ENCODE peak calls at places on chromosomes 3 and 15, in eight cellular contexts. E is heart left ventricle, O is HepG2, F is spleen, I is Peyer's patch, J is body of pancreas, V is breast epithelium, C is adrenal gland. Q is an unnamed sample. For H3K27me3, the result is how much of the 10 kb centered on the place peaks cover.

GRCh38 chr3:104909721-104910120 is 457.0 kb upstream of the ALCAM start:
- DNase-seq in E (no peak), O (no peak), F (no peak), I (no peak), J (no peak), V (no peak), C (peak), Q (no peak)

GRCh38 chr3:152241142-152242067 is 27.3 kb upstream of the MBNL1 start:
- DNase-seq in E (no peak), O (no peak), F (no peak), I (no peak), J (no peak), V (no peak), C (no peak), Q (no peak)

GRCh38 chr3:146156060-146156459 is 4.9 kb downstream of the PLOD2 start:
- DNase-seq in E (no peak), O (no peak), F (no peak), I (no peak), J (peak), V (no peak), C (no peak), Q (no peak)

GRCh38 chr15:74294010-74294409 is 57.9 kb downstream of the CCDC33 start:
- DNase-seq in E (no peak), O (no peak), F (no peak), I (no peak), J (no peak), V (no peak), C (no peak), Q (no peak)

GRCh38 chr3:123884258-123884831 is at the start of gene MYLK:
- DNase-seq in E (peak), O (peak), F (peak), I (peak), J (peak), V (peak), C (peak), Q (peak)

GRCh38 chr3:17039579-17039978 is 154.8 kb downstream of the PLCL2 start:
- DNase-seq in E (no peak), O (no peak), F (no peak), I (no peak), J (no peak), V (no peak), C (no peak), Q (no peak)

GRCh38 chr15:57861805-57862586 is 155.5 kb downstream of the POLR2M start:
- DNase-seq in E (no peak), O (no peak), F (no peak), I (no peak), J (peak), V (no peak), C (peak), Q (no peak)

GRCh38 chr15:52056001-52056400 is 37.0 kb downstream of the MAPK6 start:
- DNase-seq in E (no peak), O (no peak), F (no peak), I (no peak), J (no peak), V (no peak), C (no peak), Q (no peak)

GRCh38 chr3:20527368-20527767 is 341.4 kb upstream of the SGO1 start:
- DNase-seq in E (no peak), O (no peak), F (no peak), I (no peak), J (no peak), V (no peak), C (no peak), Q (no peak)

GRCh38 chr3:105611304-105612192 is 244.8 kb downstream of the ALCAM start:
- DNase-seq in E (no peak), O (no peak), F (no peak), I (no peak), J (peak), V (no peak), C (no peak), Q (no peak)

GRCh38 chr3:33117461-33117860 is 3.6 kb downstream of the CRTAP start:
- DNase-seq in E (no peak), O (no peak), F (no peak), I (no peak), J (no peak), V (no peak), C (peak), Q (no peak)

GRCh38 chr3:101689291-101689690 is 2.8 kb upstream of the RPL24 start:
- DNase-seq in E (no peak), O (no peak), F (no peak), I (no peak), J (no peak), V (no peak), C (no peak), Q (no peak)

GRCh38 chr3:34260266-34260990 is 462.0 kb downstream of the PDCD6IP start:
- DNase-seq in E (peak), O (peak), F (no peak), I (no peak), J (peak), V (peak), C (peak), Q (peak)

GRCh38 chr3:128969993-128970740 is 23.7 kb downstream of the CFAP92 start:
- DNase-seq in E (peak), O (peak), F (peak), I (no peak), J (peak), V (no peak), C (no peak), Q (peak)

GRCh38 chr3:57974796-57975388 is 33.3 kb upstream of the FLNB start:
- DNase-seq in E (no peak), O (peak), F (no peak), I (no peak), J (peak), V (no peak), C (peak), Q (no peak)

GRCh38 chr3:186152889-186153292 is 44.0 kb upstream of the ETV5 start:
- DNase-seq in E (no peak), O (no peak), F (no peak), I (no peak), J (peak), V (no peak), C (no peak), Q (no peak)

GRCh38 chr3:102571985-102572384 is 137.2 kb downstream of the ZPLD1 start:
- DNase-seq in E (no peak), O (no peak), F (no peak), I (no peak), J (no peak), V (no peak), C (no peak), Q (no peak)

GRCh38 chr3:109268181-109268580 is 48.1 kb downstream of the DPPA2 start:
- DNase-seq in E (no peak), O (no peak), F (no peak), I (no peak), J (no peak), V (no peak), C (no peak), Q (no peak)

DNA sequence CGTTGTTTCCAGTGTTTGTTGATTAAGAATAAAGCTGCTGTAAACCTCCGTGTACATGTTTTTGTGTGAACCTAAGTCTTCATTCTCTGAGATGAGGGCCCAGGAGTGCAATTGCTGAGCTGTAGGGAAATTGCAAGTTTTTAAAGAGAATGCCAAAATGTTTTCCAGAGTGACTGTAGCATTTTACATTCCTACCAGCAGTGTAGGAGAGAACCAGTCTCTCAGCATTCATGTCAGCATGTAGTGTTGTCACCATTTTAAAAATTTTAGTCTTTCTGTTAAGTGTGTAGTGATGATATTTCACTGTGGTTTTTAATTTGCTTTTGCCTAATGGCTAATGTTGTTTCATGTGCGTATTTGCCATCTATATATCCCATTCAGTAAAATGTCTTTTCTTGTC is 3.4 kb upstream of the MGLL start:
- DNase-seq in E (no peak), O (no peak), F (no peak), I (no peak), J (no peak), V (no peak), C (no peak), Q (no peak)
- TF ChIP-seq CTCF in E (no peak), O (no peak), F (no peak), I (no peak), J (no peak), V (no peak), C (no peak), Q (no peak)

GRCh38 chr3:197155039-197155438 is 125.4 kb upstream of the MELTF start:
- DNase-seq in E (no peak), O (no peak), F (no peak), I (no peak), J (no peak), V (no peak), C (no peak), Q (no peak)
- H3K27me3 ChIP-seq in E (under half), O (under half), F (under half), I (under half), J (under half), V (under half), C (under half), Q (under half)

GRCh38 chr15:90529369-90530249 is at the start of gene CRTC3:
- DNase-seq in E (peak), O (no peak), F (peak), I (peak), J (peak), V (peak), C (peak), Q (peak)
- TF ChIP-seq POLR2A in E (peak), O (no peak), F (no peak), I (peak), J (peak), V (no peak), C (peak), Q (peak)

GRCh38 chr3:42957573-42957972 is 21.5 kb upstream of the GASK1A start:
- DNase-seq in E (no peak), O (no peak), F (no peak), I (no peak), J (no peak), V (no peak), C (no peak), Q (no peak)
- TF ChIP-seq CTCF in E (no peak), O (no peak), F (no peak), I (no peak), J (no peak), V (no peak), C (no peak), Q (no peak)

GRCh38 chr3:156298014-156298413 is 177.6 kb downstream of the KCNAB1 start:
- DNase-seq in E (no peak), O (no peak), F (no peak), I (no peak), J (no peak), V (no peak), C (no peak), Q (no peak)

GRCh38 chr3:156291269-156292123 is 171.1 kb downstream of the KCNAB1 start:
- DNase-seq in E (peak), O (no peak), F (peak), I (no peak), J (peak), V (no peak), C (no peak), Q (no peak)

GRCh38 chr3:156297582-156297981 is 177.2 kb downstream of the KCNAB1 start:
- DNase-seq in E (no peak), O (no peak), F (no peak), I (no peak), J (no peak), V (no peak), C (no peak), Q (no peak)

GRCh38 chr3:156290917-156291268 is 170.5 kb downstream of the KCNAB1 start:
- DNase-seq in E (no peak), O (no peak), F (no peak), I (no peak), J (no peak), V (no peak), C (no peak), Q (no peak)

DNA sequence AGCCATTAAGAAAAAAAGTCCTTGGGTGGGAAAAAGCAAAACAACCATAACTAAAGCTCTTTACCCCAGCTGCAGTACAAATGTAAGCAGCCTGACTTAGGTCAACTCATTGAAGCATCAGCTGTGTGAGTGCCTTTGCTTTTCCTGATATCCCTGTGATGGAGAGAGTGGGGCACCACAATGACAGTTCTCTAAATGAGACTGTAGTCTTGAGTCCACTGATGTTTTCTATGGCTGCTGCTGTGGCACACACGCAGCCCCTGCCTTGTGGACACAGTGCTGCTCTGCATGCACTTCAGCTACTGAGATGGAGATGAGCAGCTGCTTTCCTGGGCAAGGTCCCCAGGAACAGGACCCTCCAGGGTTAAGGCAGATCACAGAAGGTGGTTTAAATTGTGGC is 173.2 kb downstream of the KCNAB1 start:
- DNase-seq in E (no peak), O (no peak), F (no peak), I (no peak), J (no peak), V (no peak), C (no peak), Q (no peak)
- H3K27me3 ChIP-seq in E (under half), O (under half), F (under half), I (under half), J (under half), V (under half), C (under half), Q (under half)

GRCh38 chr3:9397331-9397910 is at the start of gene SETD5:
- DNase-seq in E (peak), O (peak), F (peak), I (peak), J (peak), V (peak), C (peak), Q (peak)
- TF ChIP-seq POLR2A in E (peak), O (peak), F (peak), I (peak), J (peak), V (peak), C (peak), Q (peak)

Q was measured in uterus.